ENCODE peak calls at places on chromosomes 12 and 14, in five cellular contexts. A, H, J, T and Y are unnamed samples.

GRCh38 chr14:58954052-58954451 is 234.4 kb upstream of the DAAM1 start:
- DNase-seq in A (no peak), H (no peak), J (no peak), T (no peak), Y (no peak)

GRCh38 chr14:63542231-63542999 is 762 bp downstream of the PPP2R5E start:
- DNase-seq in A (peak), H (no peak), J (peak), T (no peak), Y (peak)

GRCh38 chr14:105582639-105583038 is 56.3 kb downstream of the TMEM121 start:
- DNase-seq in A (no peak), H (peak), J (no peak), T (no peak), Y (no peak)

GRCh38 chr14:51733147-51733546 is 81.4 kb downstream of the FRMD6 start:
- DNase-seq in A (no peak), H (no peak), J (no peak), T (no peak), Y (no peak)

GRCh38 chr14:30610719-30611388 is 11.3 kb upstream of the SCFD1 start:
- DNase-seq in A (peak), H (peak), J (peak), T (peak), Y (no peak)

GRCh38 chr14:101734241-101734847 is 27.2 kb upstream of the PPP2R5C start:
- DNase-seq in A (no peak), H (no peak), J (no peak), T (no peak), Y (no peak)

GRCh38 chr14:59333668-59334067 is 131.5 kb downstream of the GPR135 start:
- DNase-seq in A (no peak), H (peak), J (peak), T (no peak), Y (no peak)

GRCh38 chr14:96117101-96117897 is 78.1 kb downstream of the C14orf132 start:
- DNase-seq in A (no peak), H (peak), J (no peak), T (no peak), Y (no peak)

GRCh38 chr12:113333111-113333750 is 1.7 kb downstream of the SLC8B1 start:
- DNase-seq in A (no peak), H (no peak), J (no peak), T (no peak), Y (no peak)

GRCh38 chr12:96034631-96035282 is 630 bp downstream of the LTA4H start:
- DNase-seq in A (peak), H (peak), J (peak), T (no peak), Y (peak)

GRCh38 chr14:50559990-50560928 is at the start of gene ATL1:
- DNase-seq in A (peak), H (peak), J (peak), T (peak), Y (peak)

GRCh38 chr12:43836455-43836989 is 641 bp downstream of the TMEM117 start:
- DNase-seq in A (no peak), H (peak), J (peak), T (no peak), Y (no peak)

GRCh38 chr14:91059576-91060471 is 617 bp downstream of the RPS6KA5 start:
- DNase-seq in A (no peak), H (no peak), J (peak), T (peak), Y (peak)

GRCh38 chr12:93438266-93439050 is 3.3 kb downstream of the UBE2N start:
- DNase-seq in A (no peak), H (no peak), J (no peak), T (no peak), Y (no peak)

GRCh38 chr12:83821967-83822366 is 1090.6 kb downstream of the SLC6A15 start:
- DNase-seq in A (no peak), H (no peak), J (peak), T (no peak), Y (no peak)

GRCh38 chr14:94008234-94008633 is 11.1 kb downstream of the CCDC197 start:
- DNase-seq in A (no peak), H (no peak), J (no peak), T (no peak), Y (no peak)

GRCh38 chr12:51818567-51819300 is 29.8 kb downstream of the FIGNL2 start:
- DNase-seq in A (peak), H (peak), J (no peak), T (no peak), Y (peak)

GRCh38 chr12:39867631-39868030 is 238.2 kb downstream of the SLC2A13 start:
- DNase-seq in A (no peak), H (no peak), J (no peak), T (no peak), Y (no peak)

GRCh38 chr12:14768823-14769405 is 34.4 kb downstream of the WBP11 start:
- DNase-seq in A (peak), H (peak), J (peak), T (peak), Y (no peak)

GRCh38 chr12:29255061-29255460 is 106.0 kb downstream of the FAR2 start:
- DNase-seq in A (no peak), H (no peak), J (no peak), T (no peak), Y (no peak)

GRCh38 chr14:104651876-104652260 is 37.5 kb upstream of the INF2 start:
- DNase-seq in A (no peak), H (no peak), J (no peak), T (no peak), Y (no peak)

GRCh38 chr12:95908573-95908972 is 33.8 kb downstream of the CCDC38 start:
- DNase-seq in A (no peak), H (peak), J (no peak), T (no peak), Y (no peak)

GRCh38 chr14:36035675-36036074 is 140.8 kb downstream of the PTCSC3 start:
- DNase-seq in A (no peak), H (no peak), J (no peak), T (no peak), Y (no peak)

GRCh38 chr12:92062539-92063493 is 82.8 kb downstream of the BTG1 start:
- DNase-seq in A (no peak), H (no peak), J (peak), T (no peak), Y (no peak)

GRCh38 chr14:43119672-43120071 is 1387.4 kb downstream of the FSCB start:
- DNase-seq in A (no peak), H (no peak), J (no peak), T (no peak), Y (no peak)

GRCh38 chr14:68787235-68787727 is 5.6 kb downstream of the ZFP36L1 start:
- DNase-seq in A (peak), H (no peak), J (peak), T (peak), Y (no peak)

GRCh38 chr14:98956181-98956580 is 315.8 kb downstream of the BCL11B start:
- DNase-seq in A (no peak), H (no peak), J (no peak), T (no peak), Y (no peak)

GRCh38 chr14:105255021-105255507 is 6.7 kb downstream of the BTBD6 start:
- DNase-seq in A (no peak), H (peak), J (no peak), T (no peak), Y (peak)

GRCh38 chr14:100640481-100641273 is 53.5 kb upstream of the BEGAIN start:
- DNase-seq in A (no peak), H (peak), J (no peak), T (peak), Y (no peak)

GRCh38 chr12:48977290-48978281 is 536 bp upstream of the WNT1 start:
- DNase-seq in A (no peak), H (peak), J (peak), T (peak), Y (no peak)

GRCh38 chr14:75548544-75548943 is 26.3 kb downstream of the BATF start:
- DNase-seq in A (no peak), H (peak), J (peak), T (no peak), Y (no peak)

GRCh38 chr12:123024819-123025391 is 44.4 kb downstream of the ARL6IP4 start:
- DNase-seq in A (no peak), H (peak), J (no peak), T (no peak), Y (no peak)

GRCh38 chr12:90287585-90287984 is 578.9 kb upstream of the ATP2B1 start:
- DNase-seq in A (no peak), H (no peak), J (no peak), T (no peak), Y (no peak)

GRCh38 chr12:93130371-93131049 is 201.4 kb upstream of the EEA1 start:
- DNase-seq in A (no peak), H (no peak), J (peak), T (no peak), Y (no peak)

GRCh38 chr14:89466460-89466859 is 49.4 kb upstream of the FOXN3 start:
- DNase-seq in A (no peak), H (no peak), J (no peak), T (no peak), Y (no peak)

GRCh38 chr12:132713123-132713522 is 2.5 kb downstream of the PGAM5 start:
- DNase-seq in A (no peak), H (no peak), J (no peak), T (no peak), Y (no peak)

GRCh38 chr14:31990959-31991541 is 86.1 kb upstream of the ARHGAP5 start:
- DNase-seq in A (no peak), H (no peak), J (no peak), T (no peak), Y (no peak)

GRCh38 chr12:102120564-102120873 is 536 bp downstream of the PARPBP start:
- DNase-seq in A (no peak), H (no peak), J (no peak), T (no peak), Y (no peak)

DNA sequence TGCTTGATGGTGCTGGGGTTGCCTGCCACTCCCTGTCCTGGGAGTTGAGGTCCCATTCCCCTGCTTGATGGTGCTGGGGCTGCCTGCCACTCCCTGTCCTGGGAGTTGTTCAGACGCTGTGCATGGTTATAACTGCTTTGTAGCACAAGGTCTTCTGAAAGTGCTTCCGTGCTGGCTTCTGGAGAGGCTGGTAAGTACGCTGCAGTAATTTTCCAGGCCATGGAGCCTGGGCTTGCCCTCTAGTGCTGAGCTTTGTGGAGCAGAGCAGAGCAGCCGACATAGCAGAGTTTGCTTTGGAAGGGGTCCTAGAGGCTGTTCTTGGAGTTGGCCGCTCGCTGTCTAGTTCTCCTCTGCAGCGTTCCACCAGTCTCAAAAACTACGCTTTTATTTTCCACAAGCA is 6.3 kb downstream of the B4GALNT3 start:
- DNase-seq in A (no peak), H (no peak), J (peak), T (peak), Y (no peak)
- TF ChIP-seq POLR2A in A (no peak), H (no peak), J (no peak), T (no peak), Y (no peak)

GRCh38 chr12:121466800-121467637 is 67.1 kb downstream of the RNF34 start:
- DNase-seq in A (peak), H (peak), J (peak), T (peak), Y (peak)
- TF ChIP-seq POLR2A in A (peak), H (peak), J (peak), T (no peak), Y (peak)

GRCh38 chr12:80780746-80781145 is 64.0 kb downstream of the MYF5 start:
- DNase-seq in A (no peak), H (no peak), J (no peak), T (no peak), Y (no peak)

GRCh38 chr12:80781313-80781712 is 64.6 kb downstream of the MYF5 start:
- DNase-seq in A (no peak), H (no peak), J (no peak), T (no peak), Y (no peak)

GRCh38 chr12:80777587-80777986 is 60.9 kb downstream of the MYF5 start:
- DNase-seq in A (no peak), H (no peak), J (no peak), T (no peak), Y (no peak)

GRCh38 chr12:80776706-80777105 is 60.0 kb downstream of the MYF5 start:
- DNase-seq in A (no peak), H (no peak), J (no peak), T (no peak), Y (no peak)

GRCh38 chr12:80778005-80778541 is 61.4 kb downstream of the MYF5 start:
- DNase-seq in A (peak), H (peak), J (peak), T (peak), Y (no peak)
- TF ChIP-seq POLR2A in A (no peak), H (no peak), J (no peak), T (no peak), Y (no peak)

DNA sequence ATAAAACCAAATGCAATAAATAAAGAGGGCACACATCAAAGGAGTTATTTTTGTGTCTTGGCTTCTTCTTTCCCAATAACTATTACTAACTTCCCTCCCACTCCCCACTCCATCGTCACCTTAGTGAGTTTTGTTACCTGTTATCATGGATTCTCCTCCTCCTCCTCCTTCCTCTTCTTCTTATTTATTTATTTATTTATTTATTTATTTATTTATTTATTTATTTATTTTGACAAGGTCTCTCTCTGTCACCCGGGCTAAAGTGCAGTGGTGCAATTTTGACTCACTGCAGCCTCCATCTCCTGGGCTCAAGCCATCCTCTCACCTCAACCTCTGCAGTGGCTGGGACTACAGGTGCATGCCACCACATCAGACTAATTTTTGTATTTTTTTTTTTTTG is 26.4 kb downstream of the WIF1 start:
- DNase-seq in A (no peak), H (no peak), J (no peak), T (no peak), Y (no peak)
- TF ChIP-seq POLR2A in A (no peak), H (no peak), J (no peak), T (no peak), Y (no peak)

GRCh38 chr12:116378002-116378401 is 100.5 kb upstream of the MED13L start:
- DNase-seq in A (no peak), H (no peak), J (no peak), T (no peak), Y (no peak)

GRCh38 chr12:116381744-116382455 is 104.4 kb upstream of the MED13L start:
- DNase-seq in A (no peak), H (peak), J (no peak), T (no peak), Y (peak)

GRCh38 chr12:116382456-116382902 is 105.0 kb upstream of the MED13L start:
- DNase-seq in A (no peak), H (peak), J (no peak), T (no peak), Y (no peak)

GRCh38 chr12:116381240-116381743 is 103.8 kb upstream of the MED13L start:
- DNase-seq in A (no peak), H (no peak), J (no peak), T (no peak), Y (no peak)

GRCh38 chr12:116380066-116380465 is 102.6 kb upstream of the MED13L start:
- DNase-seq in A (no peak), H (no peak), J (no peak), T (no peak), Y (no peak)
- TF ChIP-seq POLR2A in A (no peak), H (no peak), J (no peak), T (no peak), Y (no peak)